ENCODE peak calls at places on chromosomes 7 and 10, in ten cellular contexts. O is adrenal gland; E is endothelial cell of umbilical vein; P is esophagus squamous epithelium; B is A673; C is CD8-positive, alpha-beta memory T cell; G is tibial artery; Q is cardiac muscle cell; M is mammary epithelial cell; Z is GM23248. X is an unnamed sample.

GRCh38 chr7:33457041-33457440 is 327.7 kb downstream of the BBS9 start:
- DNase-seq in B (no peak), Z (no peak), O (no peak), Q (no peak), E (no peak), M (no peak), C (no peak), P (no peak), G (no peak), X (no peak)

GRCh38 chr10:90787906-90788491 is 69.8 kb downstream of the HTR7 start:
- DNase-seq in P (no peak), C (no peak), Z (peak; percentile 62), M (peak; percentile 27), G (no peak), O (peak; percentile 48), B (peak; percentile 40), E (peak; percentile 47), Q (peak; percentile 64), X (peak; percentile 5)

GRCh38 chr7:68699090-68699711 is 899.1 kb upstream of the AUTS2 start:
- DNase-seq in P (no peak), E (no peak), O (no peak), C (no peak), G (no peak), Z (peak; percentile 30), Q (peak; percentile 92), M (no peak), B (no peak), X (no peak)

GRCh38 chr10:106996510-106996909 is 168.0 kb downstream of the SORCS1 start:
- DNase-seq in Z (no peak), M (no peak), C (no peak), G (no peak), B (no peak), Q (no peak), E (no peak), P (no peak), O (no peak), X (no peak)

GRCh38 chr10:59831658-59832503 is 74.5 kb downstream of the CCDC6 start:
- DNase-seq in O (no peak), Z (no peak), M (peak; percentile 55), G (no peak), Q (no peak), B (no peak), E (peak; percentile 33), C (no peak), P (no peak), X (no peak)

GRCh38 chr7:77903597-77903996 is 105.0 kb downstream of the PHTF2 start:
- DNase-seq in G (no peak), E (no peak), M (no peak), C (no peak), Z (peak; percentile 24), O (no peak), Q (no peak), P (no peak), B (peak; percentile 23), X (no peak)

GRCh38 chr10:72803119-72803505 is 90.4 kb upstream of the OIT3 start:
- DNase-seq in M (no peak), Q (peak; percentile 40), G (no peak), Z (peak; percentile 38), O (no peak), C (no peak), E (no peak), P (no peak), B (no peak), X (no peak)

GRCh38 chr10:36038316-36038715 is 396.2 kb upstream of the FZD8 start:
- DNase-seq in M (no peak), E (no peak), G (no peak), C (no peak), P (no peak), Q (no peak), Z (no peak), O (no peak), B (no peak), X (no peak)

GRCh38 chr7:104902183-104902582 is 111.8 kb upstream of the KMT2E start:
- DNase-seq in Q (no peak), P (no peak), C (no peak), M (no peak), E (no peak), O (no peak), G (no peak), B (no peak), Z (no peak), X (no peak)

GRCh38 chr10:33334839-33335549 is 527 bp upstream of the NRP1 start:
- DNase-seq in B (peak; percentile 88), C (no peak), E (peak; percentile 91), M (peak; percentile 88), O (peak; percentile 69), G (peak; percentile 77), P (no peak), Q (peak; percentile 95), Z (peak; percentile 93), X (peak; percentile 13)

GRCh38 chr10:133238066-133238804 is 580 bp downstream of the VENTX start:
- DNase-seq in M (no peak), Z (no peak), C (no peak), Q (no peak), G (no peak), P (no peak), E (no peak), B (no peak), O (no peak), X (no peak)

GRCh38 chr10:133237241-133238065 is at the start of gene VENTX:
- DNase-seq in O (no peak), M (no peak), E (no peak), G (no peak), Z (no peak), Q (no peak), C (no peak), P (no peak), B (no peak), X (peak; percentile 7)

GRCh38 chr10:133235891-133236321 is 1.7 kb upstream of the VENTX start:
- DNase-seq in G (no peak), M (no peak), O (no peak), Z (no peak), C (no peak), B (no peak), P (no peak), E (no peak), Q (no peak), X (no peak)

GRCh38 chr10:133236411-133237240 is 1.0 kb upstream of the VENTX start:
- DNase-seq in M (no peak), E (no peak), B (no peak), Z (peak; percentile 29), O (no peak), Q (no peak), P (no peak), G (no peak), C (no peak), X (no peak)

GRCh38 chr10:133235265-133235664 is 2.4 kb upstream of the VENTX start:
- DNase-seq in P (no peak), B (no peak), C (no peak), G (no peak), M (no peak), Z (no peak), E (no peak), Q (no peak), O (no peak), X (no peak)
- H3K4me3 ChIP-seq in P (peak overlapping the region; percentile 2), B (no peak overlapping the region), C (no peak overlapping the region), G (peak overlapping the region; percentile 16), M (no peak overlapping the region), Z (no peak overlapping the region), E (no peak overlapping the region), Q (no peak overlapping the region), O (no peak overlapping the region), X (no peak overlapping the region)

GRCh38 chr10:109899578-109900355 is 23.5 kb downstream of the XPNPEP1 start:
- DNase-seq in B (no peak), Q (peak; percentile 81), O (no peak), G (peak; percentile 71), P (no peak), Z (peak; percentile 94), C (no peak), M (no peak), E (peak; percentile 80), X (no peak)

GRCh38 chr10:109898666-109899577 is 24.4 kb downstream of the XPNPEP1 start:
- DNase-seq in B (no peak), G (peak; percentile 86), Z (peak; percentile 57), O (peak; percentile 52), C (no peak), Q (no peak), E (peak; percentile 70), P (no peak), M (no peak), X (no peak)

GRCh38 chr10:109895095-109895818 is 28.1 kb downstream of the XPNPEP1 start:
- DNase-seq in G (peak; percentile 85), M (no peak), Z (peak; percentile 61), C (no peak), P (no peak), B (no peak), E (no peak), Q (peak; percentile 54), O (no peak), X (no peak)

GRCh38 chr10:109895848-109896247 is 27.5 kb downstream of the XPNPEP1 start:
- DNase-seq in G (no peak), Z (no peak), Q (no peak), B (no peak), M (no peak), C (no peak), O (no peak), E (no peak), P (no peak), X (no peak)

DNA sequence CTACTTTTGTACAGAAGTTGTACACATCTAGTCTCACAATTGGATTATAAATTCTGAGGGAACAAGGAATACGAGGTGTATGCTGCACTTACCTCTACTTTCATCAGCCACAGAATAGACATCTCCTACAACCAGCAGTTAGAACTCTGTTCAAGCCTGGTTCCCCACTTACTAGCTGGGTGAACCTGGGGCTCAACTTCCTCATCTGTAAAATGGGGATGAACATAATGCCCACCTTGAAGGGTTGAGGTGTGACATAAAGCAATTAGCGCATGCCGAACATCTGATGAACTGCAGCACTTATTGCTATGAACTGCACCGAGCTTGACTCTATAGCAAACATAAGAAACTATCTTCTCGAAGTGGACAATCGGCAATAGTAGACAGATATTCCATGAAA is 25.3 kb downstream of the XPNPEP1 start:
- DNase-seq in Q (no peak), P (no peak), Z (no peak), G (no peak), E (no peak), M (no peak), O (no peak), B (no peak), C (no peak), X (no peak)
- H3K4me1 ChIP-seq in Q (peaks cover 19% of the 10 kb centered on the region), P (peaks cover 26% of the 10 kb centered on the region), Z (peaks cover 59% of the 10 kb centered on the region), G (peaks cover 79% of the 10 kb centered on the region), E (peaks cover 19% of the 10 kb centered on the region), M (peaks cover 44% of the 10 kb centered on the region), O (peaks cover 54% of the 10 kb centered on the region), B (no peaks in the 10 kb centered on the region), C (peaks cover 9% of the 10 kb centered on the region), X (peaks cover 7% of the 10 kb centered on the region)

GRCh38 chr7:54933610-54934009 is 85.2 kb upstream of the EGFR start:
- DNase-seq in P (no peak), B (no peak), Q (no peak), E (peak; percentile 7), M (no peak), C (no peak), O (no peak), G (no peak), Z (peak; percentile 16), X (no peak)
- H3K4me3 ChIP-seq in P (peak overlapping the region; percentile 29), B (peak overlapping the region; percentile 29), Q (peak overlapping the region; percentile 15), E (peak overlapping the region; percentile 41), M (peak overlapping the region; percentile 41), C (no peak overlapping the region), O (no peak overlapping the region), G (peak overlapping the region; percentile 52), Z (peak overlapping the region; percentile 71), X (no peak overlapping the region)

DNA sequence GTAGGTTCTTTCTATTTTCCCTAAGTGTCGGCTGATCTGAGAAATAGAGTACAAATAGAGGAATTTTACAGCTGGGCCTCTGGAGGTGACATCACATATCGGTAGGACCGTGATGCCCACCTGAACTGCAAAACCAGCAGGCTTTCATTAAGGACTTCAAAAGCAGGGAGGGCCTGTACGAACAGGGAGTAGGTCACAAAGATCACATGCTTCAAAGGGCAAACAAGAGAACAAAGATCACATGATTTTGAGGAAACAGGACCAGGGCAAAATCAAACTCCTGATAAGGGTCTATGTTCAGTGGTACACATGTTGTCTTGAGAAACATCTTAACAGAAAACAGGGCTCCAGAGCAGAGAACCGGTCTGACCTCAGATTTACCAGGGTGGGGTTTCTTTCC is 88.9 kb downstream of the CNNM2 start:
- DNase-seq in O (no peak), B (no peak), P (no peak), M (no peak), Z (no peak), G (no peak), Q (no peak), E (no peak), C (no peak), X (no peak)
- H3K4me1 ChIP-seq in O (no peaks in the 10 kb centered on the region), B (no peaks in the 10 kb centered on the region), P (no peaks in the 10 kb centered on the region), M (no peaks in the 10 kb centered on the region), Z (no peaks in the 10 kb centered on the region), G (no peaks in the 10 kb centered on the region), Q (no peaks in the 10 kb centered on the region), E (no peaks in the 10 kb centered on the region), C (no peaks in the 10 kb centered on the region), X (no peaks in the 10 kb centered on the region)